ENCODE peak calls at places on chromosomes 2 and 18, in four cellular contexts. H is SK-N-SH, M is AG10803, B is GM10248. U is an unnamed sample.

GRCh38 chr18:64271975-64272659 is 123.2 kb upstream of the LINC00305 start:
- DNase-seq in H (no peak), M (no peak), B (no peak), U (no peak)

GRCh38 chr2:65033178-65033577 is 23.0 kb upstream of the CEP68 start:
- DNase-seq in H (peak; percentile 44), M (no peak), B (no peak), U (peak; percentile 22)

GRCh38 chr2:234406085-234406484 is 90.8 kb downstream of the ARL4C start:
- DNase-seq in H (no peak), M (no peak), B (no peak), U (no peak)

GRCh38 chr2:239369631-239370161 is 31.1 kb downstream of the HDAC4 start:
- DNase-seq in H (no peak), M (peak; percentile 74), B (peak; percentile 78), U (peak; percentile 74)

GRCh38 chr2:162908567-162908966 is 70.0 kb upstream of the KCNH7 start:
- DNase-seq in H (no peak), M (no peak), B (no peak), U (no peak)

GRCh38 chr2:28340312-28341202 is 52.1 kb upstream of the FOSL2 start:
- DNase-seq in H (peak; percentile 53), M (no peak), B (no peak), U (no peak)

GRCh38 chr2:62467475-62468321 is 38.3 kb downstream of the TMEM17 start:
- DNase-seq in H (no peak), M (peak; percentile 76), B (no peak), U (no peak)

GRCh38 chr2:41922177-41922576 is 125.6 kb upstream of the PKDCC start:
- DNase-seq in H (no peak), M (peak; percentile 38), B (no peak), U (no peak)

GRCh38 chr2:198326431-198326830 is 522.0 kb downstream of the PLCL1 start:
- DNase-seq in H (no peak), M (no peak), B (no peak), U (no peak)

GRCh38 chr18:27707201-27707600 is 469.7 kb downstream of the CDH2 start:
- DNase-seq in H (no peak), M (no peak), B (no peak), U (no peak)

GRCh38 chr2:42513252-42513918 is 19.6 kb upstream of the KCNG3 start:
- DNase-seq in H (peak; percentile 53), M (peak; percentile 62), B (peak; percentile 35), U (no peak)

GRCh38 chr2:217927601-217928323 is 75.0 kb downstream of the TNS1 start:
- DNase-seq in H (no peak), M (no peak), B (no peak), U (no peak)

GRCh38 chr2:177338177-177338721 is 54.3 kb upstream of the AGPS start:
- DNase-seq in H (no peak), M (peak; percentile 67), B (no peak), U (no peak)

GRCh38 chr2:142300517-142300916 is 169.7 kb upstream of the LRP1B start:
- DNase-seq in H (no peak), M (no peak), B (no peak), U (no peak)

GRCh38 chr2:216339456-216340279 is 32.6 kb downstream of the MARCHF4 start:
- DNase-seq in H (peak; percentile 59), M (peak; percentile 79), B (no peak), U (no peak)

GRCh38 chr2:70981421-70981820 is 3.0 kb downstream of the ANKRD53 start:
- DNase-seq in H (no peak), M (no peak), B (no peak), U (no peak)

GRCh38 chr2:128536925-128537620 is 218.4 kb upstream of the HS6ST1 start:
- DNase-seq in H (no peak), M (peak; percentile 79), B (no peak), U (no peak)

GRCh38 chr2:230904856-230905447 is 20.1 kb downstream of the GPR55 start:
- DNase-seq in H (no peak), M (no peak), B (no peak), U (no peak)

GRCh38 chr2:176455865-176456291 is 186.6 kb downstream of the MTX2 start:
- DNase-seq in H (peak; percentile 63), M (peak; percentile 94), B (no peak), U (no peak)

GRCh38 chr18:45793295-45793965 is 32.0 kb upstream of the SIGLEC15 start:
- DNase-seq in H (no peak), M (peak; percentile 93), B (no peak), U (no peak)

GRCh38 chr2:159711562-159712193 is 628 bp upstream of the MARCHF7 start:
- DNase-seq in H (no peak), M (no peak), B (no peak), U (no peak)

GRCh38 chr2:171225302-171225980 is 64.7 kb upstream of the TLK1 start:
- DNase-seq in H (no peak), M (peak; percentile 82), B (no peak), U (no peak)

GRCh38 chr18:25050605-25051004 is 301.4 kb downstream of the ZNF521 start:
- DNase-seq in H (no peak), M (no peak), B (no peak), U (no peak)

GRCh38 chr18:36625386-36625785 is 203.4 kb downstream of the TPGS2 start:
- DNase-seq in H (no peak), M (no peak), B (no peak), U (no peak)

GRCh38 chr18:68504441-68505221 is 210.3 kb downstream of the TMX3 start:
- DNase-seq in H (no peak), M (no peak), B (no peak), U (no peak)

GRCh38 chr2:118686364-118686763 is 161.1 kb downstream of the EN1 start:
- DNase-seq in H (no peak), M (peak; percentile 75), B (no peak), U (no peak)

GRCh38 chr2:161206491-161207032 is 46.3 kb downstream of the TANK start:
- DNase-seq in H (no peak), M (peak; percentile 49), B (no peak), U (no peak)

GRCh38 chr18:69250305-69251151 is 150.2 kb upstream of the DOK6 start:
- DNase-seq in H (no peak), M (peak; percentile 89), B (no peak), U (no peak)

GRCh38 chr2:224466315-224466714 is 64.4 kb upstream of the FAM124B start:
- DNase-seq in H (no peak), M (no peak), B (no peak), U (no peak)

GRCh38 chr2:240586919-240587800 is 626 bp downstream of the CAPN10 start:
- DNase-seq in H (peak; percentile 65), M (no peak), B (peak; percentile 60), U (peak; percentile 68)

GRCh38 chr2:172249986-172250385 is 147.3 kb upstream of the DLX2 start:
- DNase-seq in H (no peak), M (peak; percentile 72), B (no peak), U (no peak)

GRCh38 chr2:8453904-8454302 is 228.0 kb upstream of the ID2 start:
- DNase-seq in H (no peak), M (peak; percentile 41), B (no peak), U (no peak)

GRCh38 chr2:12504443-12504842 is 212.3 kb upstream of the TRIB2 start:
- DNase-seq in H (no peak), M (peak; percentile 61), B (no peak), U (no peak)

GRCh38 chr2:102342888-102343287 is 12.7 kb upstream of the IL18R1 start:
- DNase-seq in H (no peak), M (peak; percentile 12), B (no peak), U (no peak)
- TF ChIP-seq CTCF in H (no peak), M (peak; percentile 42), B (no peak), U (no peak)

DNA sequence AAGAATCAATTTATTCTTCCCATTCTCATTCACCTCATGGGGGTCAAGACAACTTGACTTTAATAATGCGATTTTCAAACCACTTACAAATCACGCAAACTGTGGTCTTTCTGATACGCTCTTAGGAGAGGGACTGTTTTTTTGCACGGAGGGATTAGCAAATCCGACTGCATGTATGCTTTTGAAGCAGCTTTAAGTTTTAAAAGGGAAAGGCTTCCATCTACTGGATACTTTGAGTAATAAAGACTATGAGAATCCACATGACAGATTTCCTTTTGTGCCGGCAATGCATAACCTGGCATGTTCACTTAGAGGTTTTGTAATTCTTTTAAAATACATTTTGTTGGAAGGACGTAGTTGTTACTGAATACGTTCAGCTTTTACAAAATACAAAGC is 322.9 kb upstream of the KCNJ3 start:
- DNase-seq in H (peak; percentile 29), M (peak; percentile 54), B (no peak), U (no peak)
- TF ChIP-seq CTCF in H (peak; percentile 61), M (peak; percentile 52), B (peak; percentile 11), U (no peak)

GRCh38 chr2:120388222-120389035 is 42.5 kb downstream of the INHBB start:
- DNase-seq in H (no peak), M (no peak), B (no peak), U (no peak)
- TF ChIP-seq CTCF in H (no peak), M (no peak), B (no peak), U (no peak)

DNA sequence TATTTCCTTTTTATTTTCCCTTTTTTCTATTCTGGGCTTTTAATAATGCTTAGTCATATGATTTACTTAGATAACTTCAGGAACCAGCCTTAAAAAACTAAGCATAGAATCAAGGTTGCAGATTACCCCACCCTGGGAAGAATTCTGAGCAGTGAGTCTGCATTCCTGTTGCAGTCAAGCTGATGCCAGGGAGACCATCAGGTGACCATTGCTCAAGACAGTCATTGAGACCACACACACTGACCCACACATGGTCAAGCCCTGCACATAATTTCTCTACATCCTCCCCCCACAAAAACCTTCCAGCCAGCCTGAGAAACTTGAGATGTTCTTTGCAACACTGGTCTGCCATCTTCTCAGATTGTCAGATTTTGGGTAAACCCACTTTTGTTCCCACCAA is 83.9 kb downstream of the SH3YL1 start:
- DNase-seq in H (no peak), M (no peak), B (no peak), U (no peak)
- TF ChIP-seq CTCF in H (no peak), M (no peak), B (no peak), U (no peak)

DNA sequence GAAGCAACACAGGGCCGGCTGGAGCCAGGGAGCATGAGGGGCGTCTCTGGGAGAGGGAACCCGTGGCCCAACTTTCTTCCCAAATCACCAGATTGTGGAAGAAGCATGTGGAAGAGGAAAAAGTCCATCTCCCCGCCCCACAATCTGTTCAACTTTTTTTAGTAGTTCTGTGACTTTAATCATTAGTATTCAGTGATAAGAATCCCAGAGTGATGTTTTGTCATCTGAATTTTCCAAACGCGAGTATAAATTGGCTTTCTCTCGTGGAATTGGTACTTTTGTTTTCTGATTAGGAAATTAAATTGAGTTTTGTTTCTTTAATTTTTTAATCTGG is 134.9 kb upstream of the EPC2 start:
- DNase-seq in H (no peak), M (no peak), B (no peak), U (no peak)
- TF ChIP-seq CTCF in H (no peak), M (no peak), B (no peak), U (no peak)

DNA sequence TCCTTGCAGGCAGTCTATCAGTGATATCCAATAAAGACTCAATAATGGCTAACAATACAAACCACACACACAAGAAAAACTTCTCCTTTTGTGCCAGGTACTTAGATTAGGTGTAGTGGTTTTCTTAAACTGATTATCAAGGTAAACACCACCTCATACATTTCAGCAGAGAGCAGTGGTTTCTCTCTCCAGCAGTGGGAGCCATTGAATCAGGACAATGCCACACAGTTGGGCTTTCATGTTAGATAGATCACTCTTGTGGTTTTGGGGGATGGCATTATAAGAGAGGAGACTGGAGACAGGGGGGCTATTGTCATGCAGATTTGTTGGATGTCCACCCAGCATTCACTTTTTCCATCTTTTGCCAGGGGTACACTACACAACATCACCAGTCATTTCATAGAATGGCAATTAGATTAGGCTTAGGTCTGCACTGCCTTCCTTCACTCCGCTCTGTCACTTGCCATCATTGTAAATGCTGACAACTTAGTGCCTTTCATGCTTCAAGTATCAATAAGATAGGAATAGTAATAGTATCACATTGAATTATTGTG is 13.6 kb upstream of the IRS1 start:
- DNase-seq in H (peak; percentile 28), M (no peak), B (no peak), U (no peak)
- TF ChIP-seq CTCF in H (peak; percentile 56), M (peak; percentile 59), B (peak; percentile 53), U (peak; percentile 33)

U was measured in GM20000.